ENCODE peak calls at places on chromosomes 12 and 14, in ten cellular contexts. Y is astrocyte of the spinal cord; X is CD8-positive, alpha-beta T cell; S is HFF-Myc; E is uterus; M is HCT116; T is thyroid gland; G is H9; N is activated CD8-positive, alpha-beta T cell treated with anti-CD3 and anti-CD28 coated beads for 36 hours; J is endothelial cell. A is an unnamed sample.

GRCh38 chr12:85866929-85867776 is 6.9 kb upstream of the NTS start:
- DNase-seq in T (peak; percentile 30), X (no peak), Y (peak; percentile 77), N (peak; percentile 39), E (peak; percentile 36), S (peak; percentile 11), M (peak; percentile 47), J (peak; percentile 39), G (no peak), A (no peak)

GRCh38 chr12:103834897-103835390 is 6.1 kb downstream of the NT5DC3 start:
- DNase-seq in X (no peak), T (no peak), S (no peak), E (no peak), N (no peak), M (no peak), Y (no peak), J (no peak), G (no peak), A (no peak)

GRCh38 chr14:61160798-61161197 is 120.3 kb downstream of the TMEM30B start:
- DNase-seq in S (no peak), G (no peak), N (no peak), M (no peak), J (no peak), E (no peak), Y (no peak), T (no peak), X (no peak), A (no peak)

GRCh38 chr14:51604078-51604477 is 47.6 kb upstream of the FRMD6 start:
- DNase-seq in Y (peak; percentile 55), J (no peak), M (no peak), G (no peak), S (peak; percentile 59), X (no peak), N (no peak), T (no peak), E (no peak), A (no peak)

GRCh38 chr14:29925736-29926135 is 1.9 kb downstream of the PRKD1 start:
- DNase-seq in S (no peak), Y (no peak), N (no peak), M (no peak), E (no peak), J (no peak), G (no peak), X (no peak), T (no peak), A (no peak)

GRCh38 chr14:53016491-53016890 is 65.6 kb upstream of the FERMT2 start:
- DNase-seq in J (no peak), M (no peak), T (no peak), S (no peak), X (no peak), E (no peak), N (no peak), G (no peak), Y (peak; percentile 54), A (no peak)

GRCh38 chr12:26878661-26879119 is 45.7 kb upstream of the ITPR2 start:
- DNase-seq in S (peak; percentile 42), T (peak; percentile 97), M (no peak), N (no peak), G (no peak), E (peak; percentile 90), X (no peak), J (peak; percentile 11), Y (peak; percentile 24), A (no peak)

GRCh38 chr14:59202031-59202430 is 13.6 kb downstream of the DAAM1 start:
- DNase-seq in Y (no peak), G (no peak), X (no peak), N (peak; percentile 76), M (no peak), T (no peak), E (no peak), S (no peak), J (no peak), A (no peak)

GRCh38 chr14:76904100-76904739 is 78.0 kb downstream of the LRRC74A start:
- DNase-seq in X (no peak), S (no peak), Y (peak; percentile 82), E (peak; percentile 64), N (no peak), J (no peak), M (no peak), G (no peak), T (peak; percentile 57), A (no peak)

GRCh38 chr12:62933871-62934798 is 815 bp downstream of the PPM1H start:
- DNase-seq in E (no peak), T (peak; percentile 38), N (peak; percentile 18), Y (peak; percentile 25), S (no peak), J (peak; percentile 49), G (peak; percentile 67), X (no peak), M (no peak), A (no peak)

GRCh38 chr12:119182701-119183493 is 4.2 kb downstream of the HSPB8 start:
- DNase-seq in Y (no peak), J (no peak), X (no peak), N (no peak), M (no peak), S (no peak), G (no peak), E (no peak), T (peak; percentile 67), A (no peak)

GRCh38 chr14:32594766-32595165 is 265.7 kb downstream of the AKAP6 start:
- DNase-seq in E (no peak), M (no peak), N (no peak), S (peak; percentile 63), X (no peak), G (no peak), J (no peak), T (no peak), Y (peak; percentile 56), A (no peak)

GRCh38 chr12:14952295-14952995 is 9.0 kb downstream of the ARHGDIB start:
- DNase-seq in M (peak; percentile 48), E (peak; percentile 52), S (peak; percentile 82), G (no peak), X (no peak), T (peak; percentile 26), N (peak; percentile 72), J (no peak), Y (peak; percentile 94), A (no peak)

GRCh38 chr12:61188801-61189595 is 1071.2 kb upstream of the USP15 start:
- DNase-seq in E (no peak), M (no peak), N (no peak), G (peak; percentile 31), J (no peak), X (no peak), S (no peak), Y (no peak), T (no peak), A (no peak)

GRCh38 chr14:95614335-95614734 is 71.9 kb upstream of the TCL1B start:
- DNase-seq in M (no peak), S (no peak), J (no peak), X (no peak), E (no peak), T (no peak), G (no peak), Y (no peak), N (no peak), A (no peak)

GRCh38 chr14:95611293-95611880 is 74.8 kb upstream of the TCL1B start:
- DNase-seq in T (no peak), M (no peak), E (no peak), X (no peak), S (no peak), N (no peak), J (no peak), G (no peak), Y (no peak), A (no peak)

DNA sequence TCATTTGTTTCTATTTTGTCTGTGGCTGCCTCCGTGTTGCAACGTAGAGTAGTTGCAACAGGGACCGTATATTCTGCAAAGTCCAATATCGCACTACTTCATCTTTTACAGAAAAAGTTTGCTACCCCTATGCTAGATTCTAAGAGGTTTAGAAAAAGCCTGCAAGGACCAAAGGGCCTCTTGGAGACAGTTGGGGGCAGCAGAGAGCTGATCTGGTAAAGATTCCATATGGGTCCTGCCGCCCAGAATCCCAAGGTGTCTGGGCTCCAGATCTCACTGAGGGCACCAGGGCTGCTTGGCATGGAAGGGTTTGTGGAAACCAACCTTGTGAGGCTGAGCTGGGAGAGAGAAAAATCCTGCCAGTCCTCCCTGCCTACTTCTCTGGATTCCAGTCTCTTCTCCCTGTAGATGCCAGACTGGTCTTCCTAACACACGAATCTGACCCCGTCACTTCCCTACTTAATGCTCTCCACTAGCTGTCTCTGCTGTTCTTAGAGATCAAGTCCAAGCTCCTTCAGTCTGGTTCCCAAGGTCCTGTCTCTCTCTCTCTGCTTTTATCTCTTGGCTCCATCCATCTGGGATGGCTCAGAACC is 74.6 kb downstream of the GLRX5 start:
- DNase-seq in S (no peak), G (peak; percentile 69), N (peak; percentile 40), T (peak; percentile 11), M (peak; percentile 42), X (no peak), J (peak; percentile 71), Y (peak; percentile 3), E (no peak), A (no peak)
- TF ChIP-seq CTCF in S (peak; percentile 69), G (peak; percentile 87), N (peak; percentile 25), T (peak; percentile 16), M (peak; percentile 75), X (no peak), J (peak; percentile 3), Y (peak; percentile 56), E (peak; percentile 7), A (no peak)

GRCh38 chr12:12890815-12891645 is at the start of gene GPRC5A:
- DNase-seq in E (peak; percentile 96), J (peak; percentile 26), S (peak; percentile 80), G (peak; percentile 78), T (peak; percentile 98), M (peak; percentile 96), N (peak; percentile 58), Y (peak; percentile 98), X (peak; percentile 53), A (no peak)
- TF ChIP-seq CTCF in E (peak; percentile 19), J (no peak), S (peak; percentile 23), G (peak; percentile 31), T (no peak), M (peak; percentile 12), N (no peak), Y (peak; percentile 39), X (no peak), A (no peak)

GRCh38 chr12:9148926-9149325 is 33.2 kb upstream of the A2M start:
- DNase-seq in X (no peak), M (no peak), E (no peak), N (no peak), Y (no peak), T (no peak), G (no peak), S (no peak), J (no peak), A (no peak)

GRCh38 chr12:9143929-9144328 is 28.2 kb upstream of the A2M start:
- DNase-seq in G (no peak), N (no peak), S (no peak), Y (no peak), E (no peak), T (no peak), J (no peak), X (no peak), M (no peak), A (no peak)

GRCh38 chr12:9149372-9149771 is 33.7 kb upstream of the A2M start:
- DNase-seq in T (no peak), S (no peak), J (no peak), E (no peak), G (peak; percentile 61), X (no peak), M (peak; percentile 16), Y (no peak), N (peak; percentile 3), A (no peak)
- TF ChIP-seq CTCF in T (no peak), S (peak; percentile 2), J (peak; percentile 18), E (no peak), G (peak; percentile 85), X (no peak), M (peak; percentile 68), Y (no peak), N (peak; percentile 22), A (no peak)

GRCh38 chr12:76348079-76348901 is at the start of gene BBS10:
- DNase-seq in J (peak; percentile 77), X (peak; percentile 89), N (peak; percentile 92), E (peak; percentile 90), S (peak; percentile 73), M (peak; percentile 83), T (peak; percentile 86), G (peak; percentile 97), Y (peak; percentile 94), A (peak; percentile 81)
- TF ChIP-seq CTCF in J (peak; percentile 44), X (peak; percentile 11), N (peak; percentile 46), E (peak; percentile 44), S (peak; percentile 50), M (peak; percentile 49), T (peak; percentile 34), G (peak; percentile 63), Y (peak; percentile 66), A (no peak)